ENCODE peak calls at places on chromosome 19, in seven cellular contexts. R, D, M, E, O, G and W are unnamed samples.

GRCh38 chr19:58515259-58515658 is 3.5 kb upstream of the SLC27A5 start:
- DNase-seq in G (no peak), E (no peak), D (no peak), O (no peak), M (no peak), R (no peak), W (no peak)

GRCh38 chr19:33487901-33488817 is 33.4 kb downstream of the PEPD start:
- DNase-seq in G (no peak), O (no peak), E (no peak), M (no peak), D (no peak), R (no peak), W (no peak)

GRCh38 chr19:1066251-1066747 is 668 bp upstream of the ARHGAP45 start:
- DNase-seq in M (no peak), G (no peak), E (no peak), O (no peak), R (peak), D (no peak), W (no peak)

GRCh38 chr19:10419646-10420443 is 493 bp upstream of the PDE4A start:
- DNase-seq in D (no peak), R (no peak), O (no peak), E (peak), G (no peak), M (no peak), W (peak)

GRCh38 chr19:34145741-34146202 is 26.5 kb upstream of the LSM14A start:
- DNase-seq in G (no peak), O (peak), M (peak), D (peak), R (peak), E (peak), W (peak)

GRCh38 chr19:18156841-18157464 is 4.0 kb downstream of the PIK3R2 start:
- DNase-seq in E (peak), G (peak), M (no peak), O (no peak), R (peak), D (no peak), W (no peak)

GRCh38 chr19:43525836-43526771 is 897 bp downstream of the ETHE1 start:
- DNase-seq in E (no peak), O (no peak), M (no peak), G (no peak), R (peak), D (peak), W (peak)

GRCh38 chr19:44282846-44283245 is 22.0 kb downstream of the ZNF235 start:
- DNase-seq in O (no peak), G (no peak), E (no peak), M (no peak), D (no peak), R (no peak), W (no peak)

GRCh38 chr19:17751912-17752273 is 616 bp downstream of the FCHO1 start:
- DNase-seq in D (no peak), R (no peak), O (no peak), E (no peak), M (no peak), G (no peak), W (no peak)

GRCh38 chr19:18650468-18651001 is 13.7 kb downstream of the KLHL26 start:
- DNase-seq in R (no peak), E (peak), M (no peak), D (no peak), O (no peak), G (no peak), W (no peak)

GRCh38 chr19:21789761-21790160 is 22.4 kb upstream of the ZNF100 start:
- DNase-seq in E (no peak), M (no peak), R (no peak), G (no peak), D (no peak), O (no peak), W (no peak)

GRCh38 chr19:33465371-33465770 is 56.2 kb downstream of the PEPD start:
- DNase-seq in E (no peak), D (no peak), O (no peak), G (no peak), M (no peak), R (no peak), W (no peak)

GRCh38 chr19:23263396-23263795 is 13.2 kb upstream of the ZNF724 start:
- DNase-seq in E (no peak), R (no peak), M (no peak), O (no peak), G (no peak), D (no peak), W (no peak)